ENCODE peak calls at places on chromosomes 2 and 18, in four cellular contexts. R is GM23338, W is H1, E is transverse colon. P is an unnamed sample.

GRCh38 chr2:220969348-220969747 is 602.8 kb downstream of the EPHA4 start:
- DNase-seq in R (no peak), W (no peak), E (no peak), P (no peak)

GRCh38 chr2:207854484-207855386 is 85.0 kb upstream of the FZD5 start:
- DNase-seq in E (no peak), R (no peak), W (no peak), P (no peak)

GRCh38 chr2:27442282-27442980 is at the start of gene KRTCAP3:
- DNase-seq in W (peak), R (peak), E (peak), P (no peak)

GRCh38 chr18:12742453-12742852 is 39.6 kb downstream of the PSMG2 start:
- DNase-seq in E (no peak), W (no peak), R (no peak), P (no peak)

GRCh38 chr2:191329841-191330240 is 84.6 kb downstream of the MYO1B start:
- DNase-seq in W (no peak), E (no peak), R (no peak), P (no peak)

GRCh38 chr18:9204659-9205058 is 68.1 kb downstream of the ANKRD12 start:
- DNase-seq in E (no peak), W (no peak), R (peak), P (no peak)

GRCh38 chr2:134919360-134920210 is 963 bp downstream of the CCNT2 start:
- DNase-seq in R (no peak), W (no peak), E (peak), P (no peak)

GRCh38 chr18:70411886-70412443 is 123.1 kb downstream of the SOCS6 start:
- DNase-seq in R (no peak), W (no peak), E (no peak), P (no peak)

GRCh38 chr2:42183775-42184174 is 14.6 kb downstream of the EML4 start:
- DNase-seq in R (no peak), E (no peak), W (no peak), P (no peak)

GRCh38 chr2:241031436-241032165 is 33.2 kb downstream of the SNED1 start:
- DNase-seq in W (no peak), E (no peak), R (no peak), P (no peak)
- TF ChIP-seq POLR2AphosphoS5 in W (no peak), E (no peak), R (no peak), P (no peak)

GRCh38 chr2:149814049-149814448 is 226.5 kb upstream of the MMADHC start:
- DNase-seq in W (no peak), R (no peak), E (no peak), P (no peak)
- TF ChIP-seq POLR2AphosphoS5 in W (no peak), R (no peak), E (no peak), P (no peak)

GRCh38 chr2:226799976-226800940 is 638 bp upstream of the IRS1 start:
- DNase-seq in E (peak), W (peak), R (peak), P (no peak)
- TF ChIP-seq POLR2AphosphoS5 in E (no peak), W (no peak), R (no peak), P (no peak)

GRCh38 chr2:98507940-98508689 is 63.5 kb downstream of the INPP4A start:
- DNase-seq in W (no peak), R (no peak), E (peak), P (no peak)
- TF ChIP-seq POLR2AphosphoS5 in W (no peak), R (no peak), E (no peak), P (no peak)